ENCODE peak calls at places on chromosomes 3 and 15, in six cellular contexts. F, S, J, K, O and T are unnamed samples.

GRCh38 chr15:67110400-67110799 is 45.0 kb downstream of the SMAD3 start:
- DNase-seq in F (no peak), S (no peak), J (no peak), K (no peak), O (no peak), T (no peak)

GRCh38 chr3:14393440-14394111 is 8.8 kb upstream of the SLC6A6 start:
- DNase-seq in F (no peak), S (no peak), J (no peak), K (no peak), O (no peak), T (no peak)

GRCh38 chr3:48564667-48565066 is 1.1 kb upstream of the UCN2 start:
- DNase-seq in F (no peak), S (no peak), J (no peak), K (no peak), O (no peak), T (no peak)

GRCh38 chr3:104437131-104437750 is 929.5 kb upstream of the ALCAM start:
- DNase-seq in F (peak), S (no peak), J (peak), K (peak), O (no peak), T (peak)

GRCh38 chr15:60396964-60397771 is 618 bp downstream of the ANXA2 start:
- DNase-seq in F (peak), S (peak), J (peak), K (no peak), O (no peak), T (no peak)

GRCh38 chr3:16885948-16886683 is 1.4 kb downstream of the PLCL2 start:
- DNase-seq in F (peak), S (no peak), J (no peak), K (no peak), O (no peak), T (no peak)

GRCh38 chr3:148716657-148717056 is 19.0 kb downstream of the AGTR1 start:
- DNase-seq in F (no peak), S (no peak), J (no peak), K (no peak), O (no peak), T (no peak)

GRCh38 chr3:47950453-47950852 is 65.8 kb downstream of the MAP4 start:
- DNase-seq in F (no peak), S (no peak), J (no peak), K (no peak), O (no peak), T (no peak)

GRCh38 chr3:115990669-115991068 is 367.4 kb downstream of the GAP43 start:
- DNase-seq in F (no peak), S (no peak), J (no peak), K (no peak), O (no peak), T (no peak)

GRCh38 chr15:81853349-81853748 is 192.5 kb downstream of the MEX3B start:
- DNase-seq in F (no peak), S (no peak), J (no peak), K (no peak), O (no peak), T (no peak)

GRCh38 chr3:141402476-141403171 is 34.3 kb downstream of the ZBTB38 start:
- DNase-seq in F (peak), S (peak), J (peak), K (peak), O (no peak), T (no peak)

GRCh38 chr3:13507791-13508339 is 27.8 kb downstream of the HDAC11 start:
- DNase-seq in F (peak), S (no peak), J (peak), K (no peak), O (no peak), T (no peak)

GRCh38 chr3:173584093-173584833 is 186.7 kb downstream of the NLGN1 start:
- DNase-seq in F (peak), S (peak), J (peak), K (no peak), O (peak), T (peak)

GRCh38 chr3:29686889-29687592 is 406.2 kb downstream of the RBMS3 start:
- DNase-seq in F (peak), S (no peak), J (no peak), K (peak), O (no peak), T (no peak)

GRCh38 chr3:70180664-70181063 is 131.8 kb downstream of the MDFIC2 start:
- DNase-seq in F (no peak), S (no peak), J (no peak), K (no peak), O (no peak), T (no peak)

GRCh38 chr3:121895121-121895520 is 920 bp downstream of the SLC15A2 start:
- DNase-seq in F (no peak), S (no peak), J (no peak), K (no peak), O (no peak), T (no peak)